ENCODE peak calls at places on chromosomes 3 and 15, in six cellular contexts. J is foreskin fibroblast; F is epithelial cell of esophagus; E is thyroid gland; B is EL; L is stimulated activated naive CD4-positive, alpha-beta T cell. T is an unnamed sample.

GRCh38 chr3:30680789-30681188 is 74.4 kb downstream of the TGFBR2 start:
- DNase-seq in F (no peak), L (no peak), E (no peak), J (peak), B (no peak), T (no peak)

GRCh38 chr3:71101581-71101980 is 481.9 kb downstream of the FOXP1 start:
- DNase-seq in J (peak), B (peak), F (no peak), L (no peak), E (no peak), T (no peak)

GRCh38 chr15:60652245-60652644 is 173.3 kb upstream of the ICE2 start:
- DNase-seq in E (no peak), J (no peak), F (no peak), L (no peak), B (no peak), T (no peak)

GRCh38 chr3:27219127-27219860 is 149.9 kb downstream of the NEK10 start:
- DNase-seq in B (peak), F (peak), J (peak), L (no peak), E (no peak), T (no peak)

GRCh38 chr3:138329127-138329983 is at the start of gene NME9:
- DNase-seq in F (peak), E (peak), J (peak), L (peak), B (peak), T (peak)

GRCh38 chr15:96296264-96296663 is 34.2 kb upstream of the NR2F2 start:
- DNase-seq in L (no peak), B (peak), J (no peak), E (no peak), F (peak), T (no peak)

GRCh38 chr3:57877116-57877515 is 121.0 kb downstream of the SLMAP start:
- DNase-seq in J (peak), E (no peak), L (no peak), F (no peak), B (no peak), T (no peak)

GRCh38 chr15:58762731-58763130 is 8.4 kb upstream of the MINDY2 start:
- DNase-seq in L (no peak), B (no peak), E (no peak), F (no peak), J (no peak), T (no peak)

GRCh38 chr3:184203526-184203925 is 17.5 kb downstream of the ABCF3 start:
- DNase-seq in B (no peak), F (no peak), E (no peak), J (no peak), L (no peak), T (no peak)

GRCh38 chr3:48474619-48475018 is 28.1 kb downstream of the ATRIP start:
- DNase-seq in B (no peak), J (no peak), L (no peak), E (no peak), F (no peak), T (no peak)

GRCh38 chr3:71010731-71011455 is 572.6 kb downstream of the FOXP1 start:
- DNase-seq in J (no peak), L (peak), E (no peak), B (no peak), F (peak), T (no peak)

GRCh38 chr3:196341142-196341541 is 3.0 kb upstream of the TM4SF19 start:
- DNase-seq in L (no peak), J (peak), F (peak), E (no peak), B (peak), T (no peak)

GRCh38 chr3:40923130-40923529 is 276.2 kb upstream of the CTNNB1 start:
- DNase-seq in J (no peak), B (no peak), F (peak), L (no peak), E (no peak), T (no peak)

GRCh38 chr3:149179225-149179624 is 42.4 kb downstream of the CP start:
- DNase-seq in E (no peak), F (peak), L (no peak), B (peak), J (peak), T (no peak)

GRCh38 chr15:65512807-65513416 is 4.6 kb downstream of the DPP8 start:
- DNase-seq in B (no peak), J (peak), E (peak), F (no peak), L (no peak), T (no peak)

GRCh38 chr3:78900879-78901278 is 866.9 kb downstream of the ROBO1 start:
- DNase-seq in L (no peak), B (no peak), J (peak), F (no peak), E (no peak), T (no peak)

GRCh38 chr3:65126527-65127440 is 439.0 kb upstream of the ADAMTS9 start:
- DNase-seq in L (no peak), B (peak), J (peak), F (peak), E (no peak), T (no peak)

GRCh38 chr15:87609474-87609873 is 647.1 kb downstream of the NTRK3 start:
- DNase-seq in L (no peak), F (peak), E (no peak), J (peak), B (peak), T (no peak)

GRCh38 chr3:59809750-59810444 is 760.1 kb upstream of the CFAP20DC start:
- DNase-seq in L (no peak), F (peak), E (no peak), J (peak), B (peak), T (no peak)

GRCh38 chr3:73236867-73237266 is 175.4 kb downstream of the EBLN2 start:
- DNase-seq in L (no peak), F (no peak), E (no peak), B (no peak), J (no peak), T (no peak)

GRCh38 chr3:105195260-105195659 is 171.4 kb upstream of the ALCAM start:
- DNase-seq in B (peak), L (no peak), E (no peak), F (peak), J (peak), T (no peak)

GRCh38 chr3:63067999-63068645 is 192.9 kb upstream of the CADPS start:
- DNase-seq in B (peak), J (peak), F (peak), E (peak), L (no peak), T (no peak)

GRCh38 chr3:30440880-30441279 is 165.5 kb upstream of the TGFBR2 start:
- DNase-seq in J (no peak), L (no peak), E (no peak), F (no peak), B (no peak), T (peak)

GRCh38 chr3:62332771-62333381 is 40.5 kb downstream of the FEZF2 start:
- DNase-seq in L (no peak), J (peak), B (peak), F (peak), E (no peak), T (no peak)

GRCh38 chr3:102024270-102024904 is 175.1 kb downstream of the NFKBIZ start:
- DNase-seq in F (peak), E (no peak), B (no peak), J (no peak), L (no peak), T (no peak)

GRCh38 chr3:147113293-147114045 is 292.9 kb downstream of the ZIC4 start:
- DNase-seq in F (peak), B (peak), E (no peak), J (peak), L (no peak), T (no peak)

GRCh38 chr15:80567721-80568157 is 127.4 kb upstream of the ABHD17C start:
- DNase-seq in F (peak), B (peak), L (no peak), J (peak), E (peak), T (peak)

GRCh38 chr3:112412494-112412893 is 79.5 kb downstream of the CD200 start:
- DNase-seq in F (no peak), E (no peak), J (no peak), B (no peak), L (no peak), T (no peak)

GRCh38 chr15:88029696-88030095 is 226.8 kb downstream of the NTRK3 start:
- DNase-seq in F (no peak), J (no peak), L (no peak), B (peak), E (no peak), T (no peak)